ENCODE peak calls at places on chromosomes 2 and 18, in six cellular contexts. R, C, B, K, G and O are unnamed samples.
A peak's percentile ranks its signal among the peaks of the same experiment; 100 is the strongest.

GRCh38 chr2:127675335-127676261 is at the start of gene LIMS2:
- DNase-seq in G (no peak), R (peak; percentile 68), B (no peak), C (no peak), K (no peak), O (peak; percentile 73)

GRCh38 chr2:118386636-118387302 is 298.5 kb downstream of the INSIG2 start:
- DNase-seq in R (peak; percentile 71), K (no peak), B (no peak), G (no peak), C (peak; percentile 30), O (no peak)

GRCh38 chr2:43179947-43180346 is 46.5 kb downstream of the ZFP36L2 start:
- DNase-seq in R (no peak), K (no peak), G (no peak), B (no peak), C (no peak), O (no peak)

GRCh38 chr2:1979101-1979500 is 234.8 kb upstream of the PXDN start:
- DNase-seq in B (no peak), G (no peak), C (no peak), R (no peak), K (no peak), O (no peak)

GRCh38 chr2:239971115-239971514 is 54.0 kb downstream of the NDUFA10 start:
- DNase-seq in B (no peak), K (no peak), C (no peak), R (no peak), G (no peak), O (no peak)

GRCh38 chr2:48734576-48735303 is 20.8 kb downstream of the LHCGR start:
- DNase-seq in K (no peak), B (no peak), G (no peak), R (peak; percentile 68), C (no peak), O (no peak)

GRCh38 chr18:63016270-63016669 is 300.9 kb downstream of the PHLPP1 start:
- DNase-seq in B (peak; percentile 28), R (peak; percentile 58), K (peak; percentile 29), C (no peak), G (peak; percentile 76), O (peak; percentile 71)

GRCh38 chr2:149164296-149164695 is 125.8 kb downstream of the LYPD6B start:
- DNase-seq in B (no peak), K (no peak), G (no peak), R (no peak), C (no peak), O (no peak)

GRCh38 chr2:166361351-166362153 is 14.2 kb downstream of the SCN9A start:
- DNase-seq in C (no peak), B (no peak), R (peak; percentile 61), G (no peak), K (no peak), O (peak; percentile 34)

GRCh38 chr18:75840131-75840530 is 412.6 kb upstream of the SMIM21 start:
- DNase-seq in C (no peak), R (no peak), G (no peak), B (no peak), K (no peak), O (no peak)

GRCh38 chr2:240400319-240401161 is 34.9 kb upstream of the GPC1 start:
- DNase-seq in B (no peak), K (no peak), G (no peak), R (peak; percentile 20), C (no peak), O (no peak)

GRCh38 chr2:65057391-65058052 is 1.3 kb downstream of the CEP68 start:
- DNase-seq in B (no peak), G (peak; percentile 71), R (peak; percentile 37), K (no peak), C (no peak), O (peak; percentile 71)

GRCh38 chr2:50347355-50348044 is 684.4 kb downstream of the NRXN1 start:
- DNase-seq in B (no peak), R (no peak), G (no peak), C (no peak), K (no peak), O (no peak)

GRCh38 chr2:144237845-144238637 is 281.9 kb downstream of the ZEB2 start:
- DNase-seq in B (no peak), C (no peak), G (no peak), K (no peak), R (no peak), O (no peak)

GRCh38 chr2:233075966-233076339 is 15.8 kb downstream of the INPP5D start:
- DNase-seq in K (no peak), B (no peak), C (no peak), G (peak; percentile 54), R (no peak), O (no peak)

GRCh38 chr18:24176727-24177416 is 38.0 kb downstream of the CABYR start:
- DNase-seq in K (peak; percentile 38), G (peak; percentile 72), R (peak; percentile 57), B (peak; percentile 40), C (no peak), O (peak; percentile 55)

GRCh38 chr2:58971511-58971910 is 730.4 kb upstream of the FANCL start:
- DNase-seq in K (no peak), R (no peak), G (no peak), C (no peak), B (no peak), O (no peak)

GRCh38 chr2:120307482-120307881 is 38.5 kb upstream of the INHBB start:
- DNase-seq in R (no peak), G (no peak), B (no peak), C (no peak), K (no peak), O (no peak)

GRCh38 chr2:237306083-237306786 is 107.7 kb downstream of the COL6A3 start:
- DNase-seq in K (no peak), G (no peak), B (no peak), R (peak; percentile 80), C (no peak), O (peak; percentile 70)

GRCh38 chr2:46082531-46083485 is 214.4 kb upstream of the EPAS1 start:
- DNase-seq in G (no peak), C (no peak), B (no peak), R (peak; percentile 98), K (no peak), O (peak; percentile 43)

GRCh38 chr2:18701981-18702380 is 112.6 kb upstream of the NT5C1B start:
- DNase-seq in K (no peak), B (no peak), C (no peak), R (peak; percentile 67), G (no peak), O (peak; percentile 47)

GRCh38 chr2:216803803-216804202 is 56.1 kb downstream of the TNP1 start:
- DNase-seq in K (no peak), R (no peak), G (no peak), B (no peak), C (no peak), O (peak; percentile 44)

GRCh38 chr2:130875935-130876334 is 39.2 kb downstream of the ARHGEF4 start:
- DNase-seq in K (no peak), G (no peak), R (no peak), C (no peak), B (no peak), O (no peak)

GRCh38 chr2:104870249-104870816 is 16.4 kb downstream of the POU3F3 start:
- DNase-seq in R (no peak), C (no peak), K (no peak), G (no peak), B (no peak), O (no peak)

GRCh38 chr18:2547477-2548087 is 23.7 kb downstream of the METTL4 start:
- DNase-seq in C (no peak), G (peak; percentile 42), K (no peak), R (peak; percentile 50), B (no peak), O (peak; percentile 57)

GRCh38 chr2:203809991-203810510 is 57.5 kb upstream of the CTLA4 start:
- DNase-seq in R (no peak), C (no peak), K (no peak), G (no peak), B (no peak), O (no peak)

GRCh38 chr2:45688479-45689298 is 37.2 kb downstream of the PRKCE start:
- DNase-seq in R (no peak), K (no peak), B (no peak), C (no peak), G (no peak), O (no peak)

GRCh38 chr2:187640926-187641510 is 86.8 kb upstream of the TFPI start:
- DNase-seq in K (no peak), G (no peak), C (no peak), B (no peak), R (no peak), O (no peak)

GRCh38 chr2:168030862-168031624 is 216.4 kb downstream of the STK39 start:
- DNase-seq in B (no peak), C (no peak), G (no peak), R (peak; percentile 83), K (no peak), O (peak; percentile 55)

GRCh38 chr18:48539406-48540328 is 836 bp downstream of the CTIF start:
- DNase-seq in R (peak; percentile 62), B (no peak), K (no peak), G (peak; percentile 58), C (no peak), O (peak; percentile 74)

GRCh38 chr18:36572135-36572856 is 256.5 kb downstream of the TPGS2 start:
- DNase-seq in G (no peak), B (peak; percentile 40), C (no peak), R (peak; percentile 59), K (no peak), O (peak; percentile 79)

GRCh38 chr2:134771313-134771801 is 52.6 kb upstream of the TMEM163 start:
- DNase-seq in B (no peak), C (no peak), K (no peak), R (peak; percentile 27), G (no peak), O (no peak)

GRCh38 chr2:98833172-98833916 is 102.4 kb upstream of the MGAT4A start:
- DNase-seq in B (no peak), C (no peak), K (no peak), G (no peak), R (no peak), O (no peak)

GRCh38 chr2:195782156-195782555 is 125.1 kb downstream of the SLC39A10 start:
- DNase-seq in B (no peak), R (no peak), K (no peak), C (no peak), G (no peak), O (no peak)

GRCh38 chr2:1803217-1804115 is 59.2 kb upstream of the PXDN start:
- DNase-seq in C (no peak), G (no peak), K (no peak), B (no peak), R (no peak), O (no peak)

GRCh38 chr2:240463866-240464481 is 28.5 kb downstream of the GPC1 start:
- DNase-seq in K (no peak), G (no peak), R (no peak), C (no peak), B (peak; percentile 3), O (no peak)

GRCh38 chr2:9535177-9535576 is 20.5 kb downstream of the ADAM17 start:
- DNase-seq in G (no peak), C (no peak), K (no peak), B (no peak), R (no peak), O (no peak)

GRCh38 chr18:49321800-49322461 is 138.5 kb downstream of the DYM start:
- DNase-seq in R (peak; percentile 73), C (no peak), B (no peak), K (no peak), G (no peak), O (peak; percentile 28)